ENCODE peak calls at places on chromosome 4, in five cellular contexts. P, D, Q, C and S are unnamed samples. For H3K9me3, the result is how much of the 10 kb centered on the place peaks cover.

GRCh38 chr4:156884183-156884582 is 87.4 kb downstream of the PDGFC start:
- DNase-seq in C (no peak), P (no peak), D (no peak), Q (no peak), S (no peak)

GRCh38 chr4:68896749-68897148 is 54.9 kb downstream of the UGT2A3 start:
- DNase-seq in D (no peak), P (no peak), C (no peak), Q (no peak), S (no peak)

GRCh38 chr4:101347267-101347556 is at the start of gene PPP3CA:
- DNase-seq in Q (peak), D (no peak), P (no peak), C (no peak), S (no peak)

GRCh38 chr4:122930877-122931276 is 8.5 kb upstream of the NUDT6 start:
- DNase-seq in D (no peak), P (no peak), C (no peak), Q (no peak), S (no peak)

GRCh38 chr4:2962099-2962455 is 1.1 kb downstream of the NOP14 start:
- DNase-seq in Q (no peak), D (no peak), C (no peak), P (peak), S (no peak)

GRCh38 chr4:111986125-111986524 is 159.1 kb upstream of the FAM241A start:
- DNase-seq in C (no peak), D (no peak), P (no peak), Q (no peak), S (no peak)

GRCh38 chr4:52126946-52127345 is 75.8 kb downstream of the SPATA18 start:
- DNase-seq in D (no peak), C (no peak), P (no peak), Q (no peak), S (no peak)

GRCh38 chr4:168667936-168668335 is 171.1 kb downstream of the PALLD start:
- DNase-seq in D (no peak), C (no peak), P (no peak), Q (no peak), S (no peak)

GRCh38 chr4:54961357-54961975 is 163.9 kb downstream of the KDR start:
- DNase-seq in P (peak), D (no peak), C (no peak), Q (no peak), S (no peak)

GRCh38 chr4:61443813-61444510 is 243.8 kb downstream of the ADGRL3 start:
- DNase-seq in Q (no peak), D (no peak), P (no peak), C (no peak), S (no peak)

GRCh38 chr4:2934077-2934812 is 29.0 kb downstream of the NOP14 start:
- DNase-seq in Q (peak), D (peak), P (peak), C (no peak), S (no peak)

GRCh38 chr4:11675051-11675800 is 246.5 kb upstream of the HS3ST1 start:
- DNase-seq in C (no peak), Q (no peak), P (no peak), D (no peak), S (no peak)

GRCh38 chr4:38365748-38366310 is 298.2 kb upstream of the KLF3 start:
- DNase-seq in D (no peak), Q (no peak), C (no peak), P (no peak), S (no peak)

GRCh38 chr4:180164799-180165198 is 2078.4 kb upstream of the TENM3 start:
- DNase-seq in C (no peak), D (no peak), P (no peak), Q (no peak), S (peak)

GRCh38 chr4:73275318-73275654 is 16.7 kb upstream of the ANKRD17 start:
- DNase-seq in Q (no peak), D (no peak), C (no peak), P (no peak), S (no peak)

GRCh38 chr4:45987858-45988257 is 136.0 kb downstream of the GABRG1 start:
- DNase-seq in P (no peak), Q (no peak), D (no peak), C (no peak), S (no peak)

GRCh38 chr4:165476214-165477098 is 97.6 kb downstream of the CPE start:
- DNase-seq in Q (no peak), D (no peak), P (no peak), C (no peak), S (no peak)

GRCh38 chr4:88382621-88383020 is 4.0 kb downstream of the HERC6 start:
- DNase-seq in D (no peak), P (peak), Q (no peak), C (no peak), S (no peak)

GRCh38 chr4:150464523-150464922 is 117.4 kb upstream of the MAB21L2 start:
- DNase-seq in P (no peak), Q (no peak), D (no peak), C (no peak), S (no peak)

GRCh38 chr4:41994461-41994860 is 4.1 kb downstream of the SLC30A9 start:
- DNase-seq in P (peak), D (no peak), C (no peak), Q (no peak), S (no peak)

GRCh38 chr4:89836897-89837384 is at the start of gene SNCA:
- DNase-seq in P (no peak), C (no peak), D (peak), Q (peak), S (no peak)

GRCh38 chr4:101115841-101116240 is 231.5 kb downstream of the PPP3CA start:
- DNase-seq in D (no peak), C (no peak), Q (no peak), P (no peak), S (no peak)

GRCh38 chr4:38424171-38424871 is 239.7 kb upstream of the KLF3 start:
- DNase-seq in P (no peak), Q (no peak), C (no peak), D (no peak), S (no peak)

GRCh38 chr4:70901607-70901983 is 574 bp upstream of the MOB1B start:
- DNase-seq in P (no peak), D (peak), C (no peak), Q (no peak), S (no peak)

GRCh38 chr4:55078987-55079386 is 46.4 kb downstream of the KDR start:
- DNase-seq in D (peak), P (no peak), Q (peak), C (no peak), S (no peak)

GRCh38 chr4:16443504-16444088 is 217.3 kb upstream of the TAPT1 start:
- DNase-seq in C (no peak), P (no peak), D (peak), Q (no peak), S (peak)

GRCh38 chr4:12933760-12934221 is 550.3 kb downstream of the RAB28 start:
- DNase-seq in C (no peak), Q (no peak), P (no peak), D (no peak), S (no peak)

GRCh38 chr4:7418131-7418943 is 16.4 kb downstream of the PSAPL1 start:
- DNase-seq in Q (no peak), P (no peak), D (no peak), C (no peak), S (no peak)

GRCh38 chr4:74524985-74525384 is 80.0 kb downstream of the AREG start:
- DNase-seq in C (no peak), Q (no peak), D (no peak), P (no peak), S (no peak)

DNA sequence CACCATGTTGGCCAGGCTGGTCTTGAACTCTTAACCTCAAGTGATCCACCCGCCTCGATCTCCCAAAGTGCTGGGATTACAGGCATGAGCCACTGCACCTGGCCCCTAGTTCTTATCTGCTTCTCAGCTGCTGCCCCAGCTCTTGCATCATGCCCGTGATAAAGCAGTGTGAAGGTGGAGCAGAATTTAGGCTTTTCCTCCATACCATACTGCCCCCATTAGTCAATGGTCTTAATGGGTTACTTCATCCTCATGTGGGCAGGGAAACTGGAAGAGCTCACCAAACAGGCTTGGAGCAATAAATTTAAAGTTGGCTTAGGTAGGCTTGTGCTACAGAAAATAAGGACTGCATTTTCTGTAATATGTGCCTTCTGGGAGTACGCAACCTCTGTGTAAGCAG is 636.9 kb upstream of the BOD1L1 start:
- DNase-seq in D (no peak), P (no peak), Q (no peak), C (no peak), S (no peak)
- H3K9me3 ChIP-seq in D (under half), P (under half), Q (under half), C (under half), S (under half)

DNA sequence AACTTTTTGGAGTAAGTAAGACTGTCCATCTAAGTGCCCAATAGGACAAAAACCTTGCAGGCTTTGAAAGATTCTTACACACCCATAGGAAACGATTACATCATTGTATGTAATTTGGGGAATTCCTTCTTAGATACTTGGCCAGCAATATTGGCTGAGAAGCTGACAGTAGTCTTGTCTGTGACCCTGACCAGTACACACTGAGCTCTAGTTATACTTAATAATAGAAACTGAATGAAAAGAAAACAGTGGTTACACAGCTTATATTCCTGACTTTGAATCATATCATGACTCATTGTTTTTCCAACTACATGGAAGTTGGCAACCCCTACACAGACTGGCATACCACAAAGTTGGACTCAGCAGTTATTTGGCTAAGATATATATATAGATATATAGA is 7.1 kb upstream of the TLR2 start:
- DNase-seq in C (no peak), D (no peak), Q (no peak), P (no peak), S (no peak)
- H3K9me3 ChIP-seq in C (under half), D (under half), Q (under half), P (under half), S (under half)

GRCh38 chr4:110630621-110631402 is 7.9 kb upstream of the PITX2 start:
- DNase-seq in Q (no peak), C (no peak), P (no peak), D (no peak), S (no peak)
- H3K9me3 ChIP-seq in Q (under half), C (under half), P (under half), D (under half), S (under half)

DNA sequence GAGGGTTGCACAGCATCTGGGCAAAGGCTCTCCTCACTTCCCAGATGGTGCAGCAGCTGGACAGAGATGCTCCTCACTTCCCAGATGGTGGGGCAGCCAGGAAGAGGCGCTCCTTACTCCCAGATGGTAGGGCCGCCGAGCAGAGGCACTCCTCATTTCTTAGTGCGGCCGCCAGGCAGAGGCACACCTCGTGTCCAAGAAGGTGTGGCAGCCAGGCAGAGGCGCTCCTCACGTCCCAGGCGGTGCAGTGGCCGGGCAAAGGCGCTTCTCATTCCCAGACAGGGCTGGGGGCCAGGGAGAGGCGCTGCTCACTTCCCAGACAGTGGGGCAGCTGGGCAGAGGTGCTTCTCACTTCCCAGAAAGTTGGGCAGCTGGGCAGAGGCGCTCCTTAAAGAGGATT is 48.8 kb downstream of the ZNF732 start:
- DNase-seq in C (no peak), Q (no peak), D (no peak), P (no peak), S (no peak)
- H3K9me3 ChIP-seq in C (half or more), Q (half or more), D (under half), P (under half), S (under half)

GRCh38 chr4:92249541-92249940 is 54.2 kb upstream of the GRID2 start:
- DNase-seq in P (no peak), Q (no peak), C (no peak), D (no peak), S (no peak)
- H3K9me3 ChIP-seq in P (under half), Q (under half), C (under half), D (under half), S (under half)

GRCh38 chr4:83281326-83281725 is 3.3 kb downstream of the COQ2 start:
- DNase-seq in Q (no peak), P (no peak), C (no peak), D (no peak), S (no peak)
- H3K9me3 ChIP-seq in Q (under half), P (under half), C (under half), D (under half), S (under half)

DNA sequence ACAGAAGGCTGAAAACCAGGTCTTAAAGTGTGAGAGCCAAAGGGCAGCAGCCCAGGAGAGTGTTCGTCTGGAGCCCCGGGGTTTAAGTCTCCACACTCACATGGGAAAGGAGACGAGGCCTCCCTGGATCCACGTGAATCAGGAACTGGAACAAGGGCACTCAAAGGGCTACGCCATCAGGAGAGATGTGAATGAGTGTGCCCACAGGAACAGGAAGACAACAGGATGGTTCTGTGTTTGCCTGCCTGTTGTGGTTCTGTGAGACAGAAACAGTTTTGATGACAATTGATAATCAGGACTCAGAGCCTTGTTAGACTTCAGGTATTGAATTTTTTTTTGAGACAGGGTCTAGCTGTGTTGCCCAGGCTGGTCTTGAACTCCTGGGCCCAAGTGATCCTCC is 4.9 kb upstream of the CTBP1 start:
- DNase-seq in C (no peak), D (no peak), P (no peak), Q (no peak), S (no peak)
- H3K9me3 ChIP-seq in C (under half), D (under half), P (under half), Q (under half), S (half or more)